ENCODE peak calls at places on chromosomes 6 and 20, in eight cellular contexts. T is Kasumi-1; M is left cardiac atrium; R is activated CD4-positive, alpha-beta T cell treated with anti-CD3 and anti-CD28 coated beads, Interleukin-2, amount 50 U/mL, for 4 hours; U is HEK293T; N is stromal cell of bone marrow; W is stimulated activated CD4-positive, alpha-beta T cell treated with anti-CD3 and anti-CD28 coated beads, Interleukin-1b, Interleukin-23, amount 100 ng/mL, for 48 hours; S is SW480. H is an unnamed sample.

GRCh38 chr6:143594647-143595046 is 83.1 kb upstream of the PHACTR2 start:
- DNase-seq in T (no peak), M (no peak), R (no peak), U (no peak), N (no peak), W (no peak), S (no peak), H (no peak)

GRCh38 chr20:47370850-47371782 is 14.6 kb upstream of the ZMYND8 start:
- DNase-seq in T (no peak), M (no peak), R (no peak), U (no peak), N (no peak), W (no peak), S (no peak), H (no peak)

GRCh38 chr20:1894951-1895673 is at the start of gene SIRPA:
- DNase-seq in T (peak), M (peak), R (no peak), U (peak), N (peak), W (no peak), S (peak), H (peak)

GRCh38 chr6:36875250-36875633 is 639 bp upstream of the PPIL1 start:
- DNase-seq in T (no peak), M (no peak), R (no peak), U (no peak), N (no peak), W (no peak), S (no peak), H (no peak)

GRCh38 chr20:36181934-36182603 is 27.5 kb downstream of the EPB41L1 start:
- DNase-seq in T (no peak), M (no peak), R (no peak), U (no peak), N (peak), W (no peak), S (no peak), H (no peak)

GRCh38 chr6:8743146-8743745 is 307.9 kb upstream of the SLC35B3 start:
- DNase-seq in T (peak), M (no peak), R (no peak), U (no peak), N (no peak), W (no peak), S (peak), H (no peak)

GRCh38 chr6:24959333-24959732 is 23.6 kb upstream of the RIPOR2 start:
- DNase-seq in T (no peak), M (no peak), R (no peak), U (no peak), N (no peak), W (no peak), S (no peak), H (no peak)

GRCh38 chr20:58714340-58714922 is 21.8 kb downstream of the NPEPL1 start:
- DNase-seq in T (no peak), M (no peak), R (no peak), U (no peak), N (no peak), W (no peak), S (no peak), H (peak)

GRCh38 chr6:115729036-115729435 is 331.7 kb downstream of the FRK start:
- DNase-seq in T (no peak), M (no peak), R (no peak), U (no peak), N (no peak), W (no peak), S (no peak), H (no peak)

GRCh38 chr6:150693404-150693803 is 93.7 kb downstream of the PLEKHG1 start:
- DNase-seq in T (no peak), M (no peak), R (no peak), U (no peak), N (no peak), W (no peak), S (no peak), H (no peak)

GRCh38 chr6:84967389-84967788 is 203.0 kb upstream of the TBX18 start:
- DNase-seq in T (peak), M (no peak), R (no peak), U (peak), N (peak), W (no peak), S (peak), H (no peak)

GRCh38 chr6:72616406-72617015 is 5.4 kb upstream of the KCNQ5 start:
- DNase-seq in T (peak), M (no peak), R (no peak), U (no peak), N (no peak), W (no peak), S (peak), H (no peak)

GRCh38 chr20:34852298-34852697 is 20.4 kb downstream of the GGT7 start:
- DNase-seq in T (no peak), M (no peak), R (no peak), U (no peak), N (no peak), W (no peak), S (peak), H (no peak)

GRCh38 chr6:131383421-131384411 is 189.3 kb upstream of the ARG1 start:
- DNase-seq in T (no peak), M (no peak), R (no peak), U (no peak), N (no peak), W (no peak), S (no peak), H (no peak)

GRCh38 chr6:143629104-143630080 is 48.4 kb upstream of the PHACTR2 start:
- DNase-seq in T (no peak), M (no peak), R (no peak), U (no peak), N (no peak), W (no peak), S (no peak), H (no peak)

GRCh38 chr20:53692465-53693067 is 98.9 kb upstream of the ZNF217 start:
- DNase-seq in T (no peak), M (peak), R (no peak), U (no peak), N (peak), W (peak), S (no peak), H (no peak)

GRCh38 chr20:11366660-11367059 is 551.0 kb upstream of the BTBD3 start:
- DNase-seq in T (no peak), M (no peak), R (no peak), U (no peak), N (no peak), W (no peak), S (no peak), H (no peak)

GRCh38 chr6:1311400-1312192 is at the start of gene FOXQ1:
- DNase-seq in T (no peak), M (no peak), R (no peak), U (peak), N (no peak), W (peak), S (peak), H (peak)

GRCh38 chr6:111973897-111974639 is 79.8 kb upstream of the CCN6 start:
- DNase-seq in T (no peak), M (no peak), R (no peak), U (no peak), N (peak), W (no peak), S (no peak), H (no peak)

GRCh38 chr20:42024653-42025052 is 406.5 kb upstream of the CHD6 start:
- DNase-seq in T (no peak), M (no peak), R (no peak), U (peak), N (no peak), W (no peak), S (no peak), H (no peak)

GRCh38 chr20:57603120-57603519 is 17.1 kb downstream of the ZBP1 start:
- DNase-seq in T (no peak), M (no peak), R (no peak), U (no peak), N (no peak), W (no peak), S (no peak), H (no peak)

GRCh38 chr20:21465799-21466198 is 48.1 kb downstream of the NKX2-2 start:
- DNase-seq in T (no peak), M (no peak), R (no peak), U (no peak), N (no peak), W (peak), S (no peak), H (no peak)

GRCh38 chr20:4519530-4519929 is 202.2 kb upstream of the PRND start:
- DNase-seq in T (no peak), M (no peak), R (no peak), U (peak), N (no peak), W (peak), S (no peak), H (no peak)

GRCh38 chr20:6030453-6031080 is 23.3 kb downstream of the LRRN4 start:
- DNase-seq in T (no peak), M (no peak), R (no peak), U (no peak), N (no peak), W (no peak), S (no peak), H (no peak)

GRCh38 chr20:25019381-25020155 is 27.0 kb upstream of the APMAP start:
- DNase-seq in T (no peak), M (peak), R (no peak), U (no peak), N (no peak), W (no peak), S (no peak), H (peak)

GRCh38 chr6:11229267-11230043 is 3.0 kb downstream of the NEDD9 start:
- DNase-seq in T (no peak), M (peak), R (no peak), U (no peak), N (no peak), W (no peak), S (no peak), H (peak)

GRCh38 chr20:34037121-34037520 is 43.4 kb downstream of the RALY start:
- DNase-seq in T (no peak), M (no peak), R (peak), U (no peak), N (no peak), W (peak), S (no peak), H (no peak)

GRCh38 chr6:35402856-35403191 is 49.3 kb upstream of the FANCE start:
- DNase-seq in T (no peak), M (no peak), R (no peak), U (no peak), N (no peak), W (no peak), S (no peak), H (no peak)

GRCh38 chr20:24027229-24027628 is 38.6 kb upstream of the GGTLC1 start:
- DNase-seq in T (peak), M (peak), R (peak), U (no peak), N (no peak), W (peak), S (peak), H (peak)

GRCh38 chr6:21748343-21749063 is 155.0 kb downstream of the SOX4 start:
- DNase-seq in T (no peak), M (no peak), R (no peak), U (peak), N (no peak), W (no peak), S (peak), H (no peak)

GRCh38 chr20:40562031-40562430 is 127.0 kb downstream of the MAFB start:
- DNase-seq in T (no peak), M (no peak), R (no peak), U (no peak), N (no peak), W (no peak), S (peak), H (no peak)

GRCh38 chr6:157013649-157014365 is 236.6 kb downstream of the ARID1B start:
- DNase-seq in T (no peak), M (no peak), R (no peak), U (no peak), N (no peak), W (no peak), S (no peak), H (no peak)

GRCh38 chr6:2783188-2783957 is 18.2 kb downstream of the WRNIP1 start:
- DNase-seq in T (no peak), M (no peak), R (no peak), U (no peak), N (no peak), W (no peak), S (no peak), H (no peak)

GRCh38 chr20:48898896-48899513 is 22.5 kb upstream of the ARFGEF2 start:
- DNase-seq in T (no peak), M (no peak), R (no peak), U (no peak), N (no peak), W (no peak), S (no peak), H (no peak)

H was measured in prostate gland.